ENCODE peak calls at places on chromosomes 11 and 22, in ten cellular contexts. One of them, this sample, is unnamed.

GRCh38 chr11:90908074-90908473 is 685.2 kb upstream of the CHORDC1 start:
- DNase-seq in GM12891: no peak
- DNase-seq in suprapubic skin: no peak
- DNase-seq in GM12892: no peak
- DNase-seq in HCT116: no peak
- DNase-seq in sigmoid colon: no peak
- DNase-seq in Panc1: no peak
- DNase-seq in GM12878: no peak
- DNase-seq in K562: no peak
- DNase-seq in HepG2: no peak
- DNase-seq in this sample: no peak

GRCh38 chr22:22884888-22885840 is 2.5 kb upstream of the IGLL5 start:
- DNase-seq in GM12878: no peak
- DNase-seq in suprapubic skin: peak; percentile 24
- DNase-seq in HepG2: no peak
- DNase-seq in Panc1: no peak
- DNase-seq in GM12892: peak; percentile 77
- DNase-seq in HCT116: no peak
- DNase-seq in K562: peak; percentile 57
- DNase-seq in sigmoid colon: no peak
- DNase-seq in GM12891: peak; percentile 68
- DNase-seq in this sample: no peak

GRCh38 chr22:24105018-24105360 is 76.3 kb upstream of the SUSD2 start:
- DNase-seq in sigmoid colon: peak; percentile 79
- DNase-seq in suprapubic skin: no peak
- DNase-seq in Panc1: no peak
- DNase-seq in GM12891: no peak
- DNase-seq in HepG2: no peak
- DNase-seq in HCT116: no peak
- DNase-seq in GM12878: no peak
- DNase-seq in GM12892: no peak
- DNase-seq in K562: no peak
- DNase-seq in this sample: no peak

GRCh38 chr11:65310756-65311155 is 3.9 kb upstream of the CDC42EP2 start:
- DNase-seq in GM12878: no peak
- DNase-seq in HepG2: no peak
- DNase-seq in GM12891: no peak
- DNase-seq in HCT116: no peak
- DNase-seq in Panc1: no peak
- DNase-seq in sigmoid colon: no peak
- DNase-seq in suprapubic skin: no peak
- DNase-seq in GM12892: no peak
- DNase-seq in K562: no peak
- DNase-seq in this sample: no peak

GRCh38 chr11:13427440-13427839 is 35.6 kb downstream of the BTBD10 start:
- DNase-seq in HCT116: no peak
- DNase-seq in Panc1: no peak
- DNase-seq in sigmoid colon: no peak
- DNase-seq in K562: no peak
- DNase-seq in GM12892: no peak
- DNase-seq in GM12891: no peak
- DNase-seq in HepG2: no peak
- DNase-seq in suprapubic skin: no peak
- DNase-seq in GM12878: no peak
- DNase-seq in this sample: no peak

GRCh38 chr11:34626393-34626792 is 5.5 kb downstream of the EHF start:
- DNase-seq in sigmoid colon: no peak
- DNase-seq in Panc1: no peak
- DNase-seq in HepG2: no peak
- DNase-seq in HCT116: no peak
- DNase-seq in GM12892: no peak
- DNase-seq in GM12878: no peak
- DNase-seq in suprapubic skin: no peak
- DNase-seq in GM12891: no peak
- DNase-seq in K562: no peak
- DNase-seq in this sample: no peak

GRCh38 chr11:129267716-129268115 is 75.6 kb upstream of the ARHGAP32 start:
- DNase-seq in sigmoid colon: no peak
- DNase-seq in GM12892: no peak
- DNase-seq in suprapubic skin: no peak
- DNase-seq in GM12891: no peak
- DNase-seq in HCT116: no peak
- DNase-seq in HepG2: no peak
- DNase-seq in Panc1: no peak
- DNase-seq in GM12878: no peak
- DNase-seq in K562: no peak
- DNase-seq in this sample: no peak

GRCh38 chr11:86497310-86497709 is 122.6 kb downstream of the CCDC81 start:
- DNase-seq in GM12892: no peak
- DNase-seq in HCT116: no peak
- DNase-seq in GM12878: no peak
- DNase-seq in sigmoid colon: no peak
- DNase-seq in HepG2: no peak
- DNase-seq in GM12891: no peak
- DNase-seq in suprapubic skin: no peak
- DNase-seq in Panc1: no peak
- DNase-seq in K562: no peak
- DNase-seq in this sample: no peak

DNA sequence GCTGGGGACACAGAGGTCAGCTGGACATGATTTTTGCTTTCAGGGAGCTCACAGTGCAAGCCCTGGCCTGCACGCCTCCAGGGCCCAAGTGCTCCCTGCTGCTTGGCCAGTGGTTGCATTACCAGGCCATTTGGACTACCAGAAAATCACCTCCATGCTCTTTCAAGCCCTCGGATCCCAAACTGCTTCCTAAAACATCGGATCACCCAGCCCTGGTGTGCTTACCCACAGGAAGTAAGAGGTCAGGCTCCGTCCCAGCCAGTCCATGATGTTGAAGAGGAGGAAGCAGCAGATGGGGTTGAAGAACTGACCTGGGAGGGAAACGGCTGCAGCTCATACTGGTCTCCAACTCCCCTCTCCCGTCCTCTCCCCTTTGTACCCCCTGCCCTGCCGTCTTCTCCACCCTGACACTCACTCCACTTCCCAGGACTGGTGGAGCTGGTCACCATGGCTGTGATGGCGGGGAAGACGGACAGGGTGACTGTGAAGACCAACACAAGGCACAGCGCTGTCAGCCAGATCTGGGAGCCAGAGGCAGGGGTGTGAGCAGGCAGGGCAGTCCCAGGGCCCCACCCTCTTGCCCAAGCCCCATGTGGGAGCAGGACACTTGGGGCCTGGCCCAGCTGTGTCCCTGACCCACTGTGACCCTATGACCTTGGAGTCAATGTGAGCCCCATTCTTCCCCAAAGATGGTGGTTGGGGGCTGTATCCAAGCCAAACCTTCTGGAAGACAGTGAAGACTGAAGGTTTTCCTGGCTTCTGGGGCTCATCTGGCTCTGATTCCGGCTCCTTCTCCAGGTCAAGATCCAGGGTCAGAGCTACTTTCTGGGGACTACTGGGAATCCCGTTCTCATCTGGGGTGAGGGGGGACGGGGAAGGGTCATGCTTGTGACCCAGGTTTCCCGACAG is 5.6 kb downstream of the SLC29A2 start:
- DNase-seq in Panc1: no peak
- DNase-seq in suprapubic skin: no peak
- DNase-seq in GM12892: peak; percentile 4
- DNase-seq in HCT116: no peak
- DNase-seq in GM12891: no peak
- DNase-seq in GM12878: no peak
- DNase-seq in HepG2: no peak
- DNase-seq in K562: peak; percentile 9
- DNase-seq in sigmoid colon: peak; percentile 42
- DNase-seq in this sample: no peak
- TF ChIP-seq POLR2AphosphoS5 in Panc1: no peak
- TF ChIP-seq POLR2AphosphoS5 in suprapubic skin: no peak
- TF ChIP-seq POLR2AphosphoS5 in GM12892: no peak
- TF ChIP-seq POLR2AphosphoS5 in HCT116: peak; percentile 26
- TF ChIP-seq POLR2AphosphoS5 in GM12891: no peak
- TF ChIP-seq POLR2AphosphoS5 in GM12878: no peak
- TF ChIP-seq POLR2AphosphoS5 in HepG2: peak; percentile 33
- TF ChIP-seq POLR2AphosphoS5 in K562: no peak
- TF ChIP-seq POLR2AphosphoS5 in sigmoid colon: no peak
- TF ChIP-seq POLR2AphosphoS5 in this sample: no peak

DNA sequence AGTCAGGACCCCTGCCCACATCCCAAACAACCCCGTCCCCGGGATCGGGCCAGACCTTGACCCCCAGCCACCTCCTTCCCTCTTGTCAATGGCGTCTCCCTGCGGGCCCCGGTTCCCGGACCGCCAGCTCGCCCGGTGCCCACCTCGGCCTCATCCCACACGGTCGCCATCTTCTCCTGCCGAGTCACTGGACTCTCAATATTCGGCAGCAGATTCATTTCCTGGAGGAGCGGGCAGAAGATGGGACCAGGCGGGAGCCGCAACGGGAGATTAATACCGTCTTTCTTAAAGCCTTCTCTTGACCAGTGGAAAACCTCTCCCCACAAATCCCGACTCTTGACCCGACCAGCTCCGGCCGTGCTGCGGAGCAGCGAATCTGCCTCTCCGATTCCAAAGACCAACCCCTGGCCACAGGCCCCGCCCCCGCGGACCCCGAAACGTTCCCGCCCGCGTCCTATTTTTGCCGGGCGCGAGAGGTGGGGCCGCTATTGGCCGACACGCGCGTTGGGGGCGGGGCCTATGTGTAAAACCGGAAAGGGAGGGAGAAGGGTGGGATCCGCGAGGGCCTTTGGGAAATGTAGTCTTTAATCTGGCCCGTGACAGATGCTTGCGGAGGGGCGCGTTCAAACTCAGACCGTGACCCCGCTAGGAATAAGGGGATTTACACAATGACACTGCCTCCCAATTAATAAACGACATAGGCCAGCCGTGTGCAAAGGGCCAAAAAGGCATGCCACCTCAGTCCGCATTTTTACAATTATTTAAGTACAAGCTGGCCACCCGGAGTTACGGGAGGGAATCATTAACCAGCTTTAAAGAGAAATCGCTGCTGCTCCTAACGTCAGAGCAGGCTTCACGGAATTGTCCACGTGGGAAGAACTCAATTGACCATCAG is at the start of gene PSMC3:
- DNase-seq in GM12878: peak; percentile 71
- DNase-seq in HCT116: peak; percentile 88
- DNase-seq in suprapubic skin: peak; percentile 99
- DNase-seq in Panc1: peak; percentile 83
- DNase-seq in GM12892: peak; percentile 95
- DNase-seq in sigmoid colon: peak; percentile 99
- DNase-seq in HepG2: peak; percentile 93
- DNase-seq in K562: peak; percentile 95
- DNase-seq in GM12891: peak; percentile 92
- DNase-seq in this sample: peak; percentile 99
- TF ChIP-seq POLR2AphosphoS5 in GM12878: peak; percentile 92
- TF ChIP-seq POLR2AphosphoS5 in HCT116: peak; percentile 71
- TF ChIP-seq POLR2AphosphoS5 in suprapubic skin: peak; percentile 3
- TF ChIP-seq POLR2AphosphoS5 in Panc1: peak; percentile 69
- TF ChIP-seq POLR2AphosphoS5 in GM12892: peak; percentile 89
- TF ChIP-seq POLR2AphosphoS5 in sigmoid colon: peak; percentile 40
- TF ChIP-seq POLR2AphosphoS5 in HepG2: peak; percentile 76
- TF ChIP-seq POLR2AphosphoS5 in K562: peak; percentile 84
- TF ChIP-seq POLR2AphosphoS5 in GM12891: peak; percentile 91
- TF ChIP-seq POLR2AphosphoS5 in this sample: peak; percentile 62

DNA sequence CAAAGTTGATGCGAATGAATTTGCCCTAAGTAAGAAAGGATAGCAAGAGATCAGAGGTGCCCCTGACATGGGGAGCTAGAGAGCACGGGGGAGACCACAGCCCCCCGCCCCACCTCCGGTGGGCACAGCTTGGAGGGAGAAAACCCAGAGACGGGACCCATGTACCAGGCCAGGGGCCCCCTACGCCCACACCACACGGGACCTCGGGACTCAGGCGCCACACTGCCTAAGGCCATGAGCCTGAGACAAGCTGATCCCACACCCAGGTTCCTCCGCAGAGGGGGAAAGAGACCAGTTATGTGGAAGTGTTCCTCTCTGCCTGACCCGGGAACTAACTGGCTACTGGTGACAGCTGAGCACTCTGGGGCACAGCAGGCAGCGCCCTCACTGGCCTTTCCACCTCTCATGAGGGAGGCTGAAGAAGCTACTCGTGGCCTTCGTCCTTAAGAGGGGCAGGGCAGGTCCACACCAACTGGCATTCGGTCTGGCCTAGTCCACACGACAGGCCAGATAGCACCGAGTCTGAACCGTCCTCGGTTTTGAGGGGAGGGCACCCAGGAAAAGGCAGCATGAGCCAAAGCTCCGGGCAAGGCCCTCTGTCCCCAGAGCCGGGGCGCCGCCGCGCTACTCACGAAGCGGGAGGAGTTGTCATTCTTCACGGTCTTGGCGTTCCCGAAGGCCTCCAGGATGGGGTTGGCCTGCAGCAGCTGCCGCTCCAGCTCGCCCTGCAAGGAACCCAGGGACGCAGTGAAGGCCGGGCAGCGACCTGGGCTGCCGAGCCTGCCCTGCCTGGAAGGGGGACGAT is 65.8 kb downstream of the MYH9 start:
- DNase-seq in K562: no peak
- DNase-seq in HCT116: no peak
- DNase-seq in Panc1: no peak
- DNase-seq in GM12892: no peak
- DNase-seq in GM12891: no peak
- DNase-seq in HepG2: no peak
- DNase-seq in GM12878: no peak
- DNase-seq in suprapubic skin: no peak
- DNase-seq in sigmoid colon: no peak
- DNase-seq in this sample: no peak
- TF ChIP-seq POLR2AphosphoS5 in K562: no peak
- TF ChIP-seq POLR2AphosphoS5 in HCT116: no peak
- TF ChIP-seq POLR2AphosphoS5 in Panc1: no peak
- TF ChIP-seq POLR2AphosphoS5 in GM12892: no peak
- TF ChIP-seq POLR2AphosphoS5 in GM12891: no peak
- TF ChIP-seq POLR2AphosphoS5 in HepG2: no peak
- TF ChIP-seq POLR2AphosphoS5 in GM12878: no peak
- TF ChIP-seq POLR2AphosphoS5 in suprapubic skin: no peak
- TF ChIP-seq POLR2AphosphoS5 in sigmoid colon: peak; percentile 3
- TF ChIP-seq POLR2AphosphoS5 in this sample: no peak

GRCh38 chr11:15468471-15468870 is 353.7 kb downstream of the INSC start:
- DNase-seq in HCT116: no peak
- DNase-seq in sigmoid colon: no peak
- DNase-seq in K562: no peak
- DNase-seq in GM12878: no peak
- DNase-seq in Panc1: no peak
- DNase-seq in GM12892: no peak
- DNase-seq in suprapubic skin: no peak
- DNase-seq in GM12891: no peak
- DNase-seq in HepG2: no peak
- DNase-seq in this sample: no peak

GRCh38 chr11:15472405-15472799 is 357.7 kb downstream of the INSC start:
- DNase-seq in GM12878: no peak
- DNase-seq in K562: no peak
- DNase-seq in suprapubic skin: no peak
- DNase-seq in Panc1: no peak
- DNase-seq in HCT116: no peak
- DNase-seq in sigmoid colon: no peak
- DNase-seq in GM12892: no peak
- DNase-seq in HepG2: no peak
- DNase-seq in GM12891: no peak
- DNase-seq in this sample: no peak

GRCh38 chr11:15471028-15471708 is 356.4 kb downstream of the INSC start:
- DNase-seq in GM12892: no peak
- DNase-seq in GM12891: no peak
- DNase-seq in suprapubic skin: no peak
- DNase-seq in Panc1: no peak
- DNase-seq in K562: no peak
- DNase-seq in GM12878: no peak
- DNase-seq in HCT116: no peak
- DNase-seq in sigmoid colon: no peak
- DNase-seq in HepG2: no peak
- DNase-seq in this sample: no peak

GRCh38 chr11:15473954-15474837 is 359.5 kb downstream of the INSC start:
- DNase-seq in sigmoid colon: no peak
- DNase-seq in GM12878: no peak
- DNase-seq in Panc1: no peak
- DNase-seq in HCT116: no peak
- DNase-seq in suprapubic skin: no peak
- DNase-seq in K562: no peak
- DNase-seq in GM12891: no peak
- DNase-seq in GM12892: no peak
- DNase-seq in HepG2: no peak
- DNase-seq in this sample: no peak

GRCh38 chr11:15471709-15472404 is 357.1 kb downstream of the INSC start:
- DNase-seq in Panc1: no peak
- DNase-seq in GM12892: no peak
- DNase-seq in suprapubic skin: no peak
- DNase-seq in sigmoid colon: no peak
- DNase-seq in GM12878: no peak
- DNase-seq in HCT116: no peak
- DNase-seq in K562: no peak
- DNase-seq in GM12891: no peak
- DNase-seq in HepG2: no peak
- DNase-seq in this sample: no peak
- TF ChIP-seq POLR2AphosphoS5 in Panc1: no peak
- TF ChIP-seq POLR2AphosphoS5 in GM12892: no peak
- TF ChIP-seq POLR2AphosphoS5 in suprapubic skin: no peak
- TF ChIP-seq POLR2AphosphoS5 in sigmoid colon: no peak
- TF ChIP-seq POLR2AphosphoS5 in GM12878: no peak
- TF ChIP-seq POLR2AphosphoS5 in HCT116: no peak
- TF ChIP-seq POLR2AphosphoS5 in K562: no peak
- TF ChIP-seq POLR2AphosphoS5 in GM12891: no peak
- TF ChIP-seq POLR2AphosphoS5 in HepG2: no peak
- TF ChIP-seq POLR2AphosphoS5 in this sample: no peak

This sample was measured in stomach.